ENCODE peak calls at places on chromosomes 5 and 9, in ten cellular contexts. T is SK-N-SH, P is GM12878, H is SK-N-MC, O is colonic mucosa, Z is NT2/D1, I is endothelial cell of umbilical vein, B is GM23248, F is mesenchymal stem cell, G is mammary epithelial cell. X is an unnamed sample.

GRCh38 chr5:45639038-45639437 is 57.1 kb downstream of the HCN1 start:
- DNase-seq in T (peak; percentile 1), P (no peak), H (no peak), O (no peak), Z (no peak), I (no peak), B (peak; percentile 1), F (peak; percentile 1), G (no peak), X (no peak)

GRCh38 chr5:172283020-172283861 is at the start of gene UBTD2:
- DNase-seq in T (peak; percentile 94), P (no peak), H (no peak), O (peak; percentile 84), Z (peak; percentile 36), I (peak; percentile 79), B (peak; percentile 92), F (peak; percentile 86), G (peak; percentile 77), X (peak; percentile 45)

GRCh38 chr5:149915392-149916260 is 29.0 kb downstream of the PDE6A start:
- DNase-seq in T (no peak), P (no peak), H (no peak), O (no peak), Z (no peak), I (no peak), B (no peak), F (no peak), G (peak; percentile 82), X (no peak)

GRCh38 chr5:120101771-120102170 is 362.3 kb upstream of the PRR16 start:
- DNase-seq in T (no peak), P (no peak), H (no peak), O (no peak), Z (no peak), I (no peak), B (no peak), F (no peak), G (no peak), X (no peak)

GRCh38 chr5:175328176-175328575 is 115.8 kb downstream of the DRD1 start:
- DNase-seq in T (no peak), P (no peak), H (no peak), O (no peak), Z (no peak), I (no peak), B (no peak), F (no peak), G (no peak), X (no peak)

GRCh38 chr5:16712600-16712999 is 95.8 kb upstream of the RETREG1 start:
- DNase-seq in T (no peak), P (no peak), H (no peak), O (no peak), Z (no peak), I (no peak), B (no peak), F (no peak), G (no peak), X (no peak)

GRCh38 chr9:136109351-136110081 is 9.2 kb downstream of the TMEM250 start:
- DNase-seq in T (peak; percentile 96), P (peak; percentile 77), H (no peak), O (peak; percentile 93), Z (no peak), I (peak; percentile 87), B (peak; percentile 92), F (peak; percentile 87), G (peak; percentile 90), X (no peak)

GRCh38 chr5:59061377-59061776 is 478.5 kb downstream of the RAB3C start:
- DNase-seq in T (no peak), P (no peak), H (no peak), O (no peak), Z (no peak), I (no peak), B (no peak), F (peak; percentile 80), G (no peak), X (peak; percentile 73)

GRCh38 chr9:120742951-120743416 is 28.7 kb upstream of the MEGF9 start:
- DNase-seq in T (peak; percentile 71), P (no peak), H (no peak), O (no peak), Z (peak; percentile 25), I (peak; percentile 26), B (peak; percentile 60), F (peak; percentile 20), G (peak; percentile 41), X (peak; percentile 70)

GRCh38 chr9:38009035-38009501 is 60.0 kb downstream of the SHB start:
- DNase-seq in T (no peak), P (no peak), H (no peak), O (no peak), Z (no peak), I (no peak), B (peak; percentile 12), F (peak; percentile 79), G (no peak), X (no peak)
- H3K9ac ChIP-seq in T (peak overlapping the region; percentile 53), P (peak overlapping the region; percentile 46), H (no peak overlapping the region), O (no peak overlapping the region), Z (peak overlapping the region; percentile 51), I (no peak overlapping the region), B (peak overlapping the region; percentile 33), F (peak overlapping the region; percentile 61), G (no peak overlapping the region), X (peak overlapping the region; percentile 32)

GRCh38 chr9:113646946-113647914 is 183.7 kb downstream of the RGS3 start:
- DNase-seq in T (no peak), P (no peak), H (no peak), O (no peak), Z (no peak), I (no peak), B (no peak), F (no peak), G (no peak), X (no peak)

GRCh38 chr9:113646491-113646890 is 183.0 kb downstream of the RGS3 start:
- DNase-seq in T (no peak), P (no peak), H (no peak), O (no peak), Z (no peak), I (no peak), B (no peak), F (no peak), G (no peak), X (no peak)

GRCh38 chr9:113645224-113645971 is 181.9 kb downstream of the RGS3 start:
- DNase-seq in T (no peak), P (no peak), H (no peak), O (no peak), Z (no peak), I (no peak), B (no peak), F (no peak), G (no peak), X (no peak)

GRCh38 chr9:113644321-113644720 is 180.8 kb downstream of the RGS3 start:
- DNase-seq in T (no peak), P (no peak), H (no peak), O (no peak), Z (no peak), I (no peak), B (no peak), F (no peak), G (no peak), X (no peak)

DNA sequence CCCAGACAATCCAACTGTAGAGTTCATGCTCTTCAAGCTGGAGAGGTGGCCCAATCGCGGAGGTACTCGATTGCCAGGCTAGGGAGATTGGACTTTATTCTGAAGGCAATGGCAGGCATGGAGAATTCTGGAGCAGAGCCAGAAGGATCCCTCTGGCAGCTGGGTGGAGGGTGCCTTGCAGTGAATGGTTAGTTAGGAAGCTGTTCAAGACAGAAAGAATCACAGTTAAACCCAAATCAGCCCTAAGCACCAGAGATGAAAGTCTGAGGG is 182.4 kb downstream of the RGS3 start:
- DNase-seq in T (no peak), P (no peak), H (no peak), O (no peak), Z (no peak), I (no peak), B (no peak), F (no peak), G (no peak), X (no peak)
- H3K9ac ChIP-seq in T (no peak overlapping the region), P (no peak overlapping the region), H (no peak overlapping the region), O (no peak overlapping the region), Z (no peak overlapping the region), I (no peak overlapping the region), B (no peak overlapping the region), F (no peak overlapping the region), G (no peak overlapping the region), X (no peak overlapping the region)

GRCh38 chr5:179268399-179268952 is 76.8 kb downstream of the ADAMTS2 start:
- DNase-seq in T (peak; percentile 18), P (no peak), H (no peak), O (peak; percentile 14), Z (no peak), I (no peak), B (no peak), F (no peak), G (no peak), X (peak; percentile 27)
- H3K9ac ChIP-seq in T (no peak overlapping the region), P (no peak overlapping the region), H (no peak overlapping the region), O (no peak overlapping the region), Z (no peak overlapping the region), I (no peak overlapping the region), B (peak overlapping the region; percentile 95), F (peak overlapping the region; percentile 79), G (no peak overlapping the region), X (no peak overlapping the region)

DNA sequence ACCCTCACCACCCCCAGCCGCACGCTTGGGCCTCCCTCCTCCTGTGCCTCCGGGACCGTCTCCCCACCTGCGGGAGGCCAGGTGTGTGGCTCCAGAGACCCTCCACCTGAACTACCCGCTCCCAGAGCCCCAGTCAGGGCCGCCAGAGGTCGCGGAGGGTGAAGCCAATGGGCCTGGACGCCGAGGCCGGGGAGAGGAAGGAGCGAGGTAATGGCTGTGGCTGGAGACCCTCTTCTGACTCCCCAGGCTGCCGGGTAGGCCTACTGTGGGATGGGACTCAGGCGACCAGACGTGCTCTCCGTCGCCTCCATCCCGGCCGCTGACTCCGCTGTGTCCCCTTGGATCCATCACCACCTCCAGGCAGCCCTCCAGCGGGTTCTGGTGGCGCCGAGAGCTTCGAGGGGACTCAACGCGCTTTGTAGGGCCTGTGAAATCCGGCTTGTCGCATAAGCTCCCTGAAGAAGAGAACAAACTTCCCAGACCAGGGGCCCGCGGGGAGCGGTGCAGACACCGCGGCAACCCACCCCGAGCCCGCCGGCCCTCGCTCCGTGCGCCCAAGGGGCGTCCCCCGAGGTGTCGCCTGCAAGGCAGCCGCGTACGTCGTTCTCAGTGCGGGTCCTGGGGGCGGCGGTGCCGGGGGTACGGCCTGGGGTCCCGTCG is 12.6 kb downstream of the IRX2 start:
- DNase-seq in T (no peak), P (no peak), H (no peak), O (no peak), Z (no peak), I (no peak), B (peak; percentile 46), F (no peak), G (no peak), X (no peak)
- H3K9ac ChIP-seq in T (no peak overlapping the region), P (no peak overlapping the region), H (no peak overlapping the region), O (no peak overlapping the region), Z (peak overlapping the region; percentile 74), I (no peak overlapping the region), B (peak overlapping the region; percentile 92), F (peak overlapping the region; percentile 65), G (peak overlapping the region; percentile 61), X (no peak overlapping the region)

X was measured in HepG2.